ENCODE peak calls at places on chromosome 14, in nine cellular contexts. One of them, this sample, is unnamed.

GRCh38 chr14:58133739-58134138 is 18.3 kb downstream of the ARMH4 start:
- DNase-seq in stomach: no peak
- DNase-seq in posterior vena cava: no peak
- DNase-seq in fibroblast of mammary gland: peak
- DNase-seq in iris pigment epithelial cell: peak
- DNase-seq in HuH-7.5: no peak
- DNase-seq in lower lobe of right lung: no peak
- DNase-seq in glomerular endothelial cell: no peak
- DNase-seq in AML-193: no peak
- DNase-seq in this sample: no peak

GRCh38 chr14:21088687-21089086 is 9.8 kb downstream of the ZNF219 start:
- DNase-seq in glomerular endothelial cell: no peak
- DNase-seq in lower lobe of right lung: no peak
- DNase-seq in posterior vena cava: no peak
- DNase-seq in AML-193: no peak
- DNase-seq in HuH-7.5: no peak
- DNase-seq in stomach: no peak
- DNase-seq in iris pigment epithelial cell: no peak
- DNase-seq in fibroblast of mammary gland: no peak
- DNase-seq in this sample: no peak

GRCh38 chr14:68664225-68664681 is 128.6 kb downstream of the ZFP36L1 start:
- DNase-seq in iris pigment epithelial cell: no peak
- DNase-seq in HuH-7.5: no peak
- DNase-seq in fibroblast of mammary gland: peak
- DNase-seq in stomach: no peak
- DNase-seq in posterior vena cava: no peak
- DNase-seq in glomerular endothelial cell: no peak
- DNase-seq in lower lobe of right lung: no peak
- DNase-seq in AML-193: no peak
- DNase-seq in this sample: no peak

GRCh38 chr14:88225721-88226120 is 97.3 kb downstream of the KCNK10 start:
- DNase-seq in stomach: no peak
- DNase-seq in AML-193: no peak
- DNase-seq in lower lobe of right lung: no peak
- DNase-seq in iris pigment epithelial cell: no peak
- DNase-seq in HuH-7.5: no peak
- DNase-seq in glomerular endothelial cell: no peak
- DNase-seq in fibroblast of mammary gland: no peak
- DNase-seq in posterior vena cava: no peak
- DNase-seq in this sample: no peak

GRCh38 chr14:55075628-55076027 is 24.2 kb downstream of the MAPK1IP1L start:
- DNase-seq in AML-193: no peak
- DNase-seq in lower lobe of right lung: no peak
- DNase-seq in posterior vena cava: no peak
- DNase-seq in glomerular endothelial cell: no peak
- DNase-seq in HuH-7.5: no peak
- DNase-seq in fibroblast of mammary gland: peak
- DNase-seq in iris pigment epithelial cell: peak
- DNase-seq in stomach: no peak
- DNase-seq in this sample: no peak

GRCh38 chr14:93375673-93376156 is 28.7 kb downstream of the COX8C start:
- DNase-seq in stomach: no peak
- DNase-seq in lower lobe of right lung: no peak
- DNase-seq in fibroblast of mammary gland: no peak
- DNase-seq in HuH-7.5: no peak
- DNase-seq in AML-193: no peak
- DNase-seq in posterior vena cava: no peak
- DNase-seq in glomerular endothelial cell: no peak
- DNase-seq in iris pigment epithelial cell: no peak
- DNase-seq in this sample: no peak

GRCh38 chr14:74917646-74918081 is 5.4 kb downstream of the RPS6KL1 start:
- DNase-seq in fibroblast of mammary gland: peak
- DNase-seq in posterior vena cava: peak
- DNase-seq in glomerular endothelial cell: no peak
- DNase-seq in stomach: no peak
- DNase-seq in lower lobe of right lung: no peak
- DNase-seq in iris pigment epithelial cell: peak
- DNase-seq in HuH-7.5: no peak
- DNase-seq in AML-193: no peak
- DNase-seq in this sample: no peak

GRCh38 chr14:102212845-102213244 is 73.1 kb downstream of the WDR20 start:
- DNase-seq in AML-193: no peak
- DNase-seq in lower lobe of right lung: no peak
- DNase-seq in posterior vena cava: peak
- DNase-seq in glomerular endothelial cell: no peak
- DNase-seq in stomach: no peak
- DNase-seq in iris pigment epithelial cell: no peak
- DNase-seq in fibroblast of mammary gland: no peak
- DNase-seq in HuH-7.5: no peak
- DNase-seq in this sample: no peak

GRCh38 chr14:102870994-102871831 is 51.2 kb upstream of the AMN start:
- DNase-seq in HuH-7.5: no peak
- DNase-seq in AML-193: no peak
- DNase-seq in lower lobe of right lung: no peak
- DNase-seq in posterior vena cava: no peak
- DNase-seq in iris pigment epithelial cell: no peak
- DNase-seq in glomerular endothelial cell: no peak
- DNase-seq in fibroblast of mammary gland: no peak
- DNase-seq in stomach: no peak
- DNase-seq in this sample: no peak

GRCh38 chr14:66473223-66473622 is 12.9 kb upstream of the CCDC196 start:
- DNase-seq in AML-193: no peak
- DNase-seq in posterior vena cava: no peak
- DNase-seq in lower lobe of right lung: no peak
- DNase-seq in glomerular endothelial cell: no peak
- DNase-seq in iris pigment epithelial cell: no peak
- DNase-seq in fibroblast of mammary gland: no peak
- DNase-seq in stomach: no peak
- DNase-seq in HuH-7.5: no peak
- DNase-seq in this sample: no peak

GRCh38 chr14:28754209-28754985 is 12.2 kb upstream of the FOXG1 start:
- DNase-seq in iris pigment epithelial cell: peak
- DNase-seq in HuH-7.5: no peak
- DNase-seq in fibroblast of mammary gland: peak
- DNase-seq in posterior vena cava: no peak
- DNase-seq in AML-193: no peak
- DNase-seq in stomach: no peak
- DNase-seq in glomerular endothelial cell: no peak
- DNase-seq in lower lobe of right lung: no peak
- DNase-seq in this sample: peak

GRCh38 chr14:80323266-80323665 is 112.0 kb upstream of the DIO2 start:
- DNase-seq in posterior vena cava: no peak
- DNase-seq in fibroblast of mammary gland: no peak
- DNase-seq in AML-193: no peak
- DNase-seq in stomach: no peak
- DNase-seq in lower lobe of right lung: no peak
- DNase-seq in glomerular endothelial cell: no peak
- DNase-seq in HuH-7.5: no peak
- DNase-seq in iris pigment epithelial cell: no peak
- DNase-seq in this sample: no peak

GRCh38 chr14:64983439-64984310 is 3.0 kb upstream of the FNTB start:
- DNase-seq in iris pigment epithelial cell: peak
- DNase-seq in HuH-7.5: peak
- DNase-seq in lower lobe of right lung: no peak
- DNase-seq in glomerular endothelial cell: peak
- DNase-seq in posterior vena cava: no peak
- DNase-seq in AML-193: peak
- DNase-seq in stomach: peak
- DNase-seq in fibroblast of mammary gland: peak
- DNase-seq in this sample: peak

GRCh38 chr14:34064349-34064748 is 113.5 kb upstream of the EGLN3 start:
- DNase-seq in stomach: peak
- DNase-seq in fibroblast of mammary gland: peak
- DNase-seq in glomerular endothelial cell: no peak
- DNase-seq in lower lobe of right lung: no peak
- DNase-seq in iris pigment epithelial cell: no peak
- DNase-seq in AML-193: no peak
- DNase-seq in posterior vena cava: peak
- DNase-seq in HuH-7.5: no peak
- DNase-seq in this sample: no peak

GRCh38 chr14:89849931-89850330 is 104.6 kb downstream of the EFCAB11 start:
- DNase-seq in posterior vena cava: no peak
- DNase-seq in stomach: no peak
- DNase-seq in AML-193: no peak
- DNase-seq in lower lobe of right lung: no peak
- DNase-seq in glomerular endothelial cell: no peak
- DNase-seq in fibroblast of mammary gland: peak
- DNase-seq in iris pigment epithelial cell: peak
- DNase-seq in HuH-7.5: no peak
- DNase-seq in this sample: no peak

GRCh38 chr14:49977126-49977841 is 84.4 kb downstream of the ARF6 start:
- DNase-seq in posterior vena cava: no peak
- DNase-seq in iris pigment epithelial cell: no peak
- DNase-seq in AML-193: peak
- DNase-seq in HuH-7.5: no peak
- DNase-seq in lower lobe of right lung: no peak
- DNase-seq in stomach: no peak
- DNase-seq in glomerular endothelial cell: no peak
- DNase-seq in fibroblast of mammary gland: no peak
- DNase-seq in this sample: no peak

GRCh38 chr14:99159341-99160340 is 112.4 kb downstream of the BCL11B start:
- DNase-seq in HuH-7.5: no peak
- DNase-seq in stomach: peak
- DNase-seq in fibroblast of mammary gland: no peak
- DNase-seq in posterior vena cava: no peak
- DNase-seq in glomerular endothelial cell: no peak
- DNase-seq in AML-193: no peak
- DNase-seq in lower lobe of right lung: no peak
- DNase-seq in iris pigment epithelial cell: no peak
- DNase-seq in this sample: no peak

GRCh38 chr14:90698379-90698869 is 117.8 kb downstream of the TTC7B start:
- DNase-seq in AML-193: no peak
- DNase-seq in stomach: no peak
- DNase-seq in glomerular endothelial cell: no peak
- DNase-seq in iris pigment epithelial cell: peak
- DNase-seq in posterior vena cava: no peak
- DNase-seq in fibroblast of mammary gland: peak
- DNase-seq in lower lobe of right lung: no peak
- DNase-seq in HuH-7.5: no peak
- DNase-seq in this sample: no peak

GRCh38 chr14:81105378-81105777 is 115.4 kb downstream of the GTF2A1 start:
- DNase-seq in HuH-7.5: no peak
- DNase-seq in posterior vena cava: no peak
- DNase-seq in lower lobe of right lung: no peak
- DNase-seq in fibroblast of mammary gland: no peak
- DNase-seq in glomerular endothelial cell: no peak
- DNase-seq in stomach: no peak
- DNase-seq in AML-193: no peak
- DNase-seq in iris pigment epithelial cell: no peak
- DNase-seq in this sample: no peak

GRCh38 chr14:102316048-102316745 is 3.3 kb upstream of the ZNF839 start:
- DNase-seq in posterior vena cava: peak
- DNase-seq in lower lobe of right lung: no peak
- DNase-seq in glomerular endothelial cell: no peak
- DNase-seq in stomach: no peak
- DNase-seq in iris pigment epithelial cell: peak
- DNase-seq in HuH-7.5: no peak
- DNase-seq in fibroblast of mammary gland: peak
- DNase-seq in AML-193: peak
- DNase-seq in this sample: no peak

GRCh38 chr14:99627510-99628381 is 17.2 kb upstream of the HHIPL1 start:
- DNase-seq in posterior vena cava: no peak
- DNase-seq in iris pigment epithelial cell: no peak
- DNase-seq in glomerular endothelial cell: no peak
- DNase-seq in HuH-7.5: no peak
- DNase-seq in AML-193: no peak
- DNase-seq in lower lobe of right lung: no peak
- DNase-seq in fibroblast of mammary gland: no peak
- DNase-seq in stomach: no peak
- DNase-seq in this sample: no peak

GRCh38 chr14:61489527-61489926 is 168.1 kb downstream of the PRKCH start:
- DNase-seq in posterior vena cava: no peak
- DNase-seq in HuH-7.5: no peak
- DNase-seq in glomerular endothelial cell: no peak
- DNase-seq in AML-193: no peak
- DNase-seq in lower lobe of right lung: no peak
- DNase-seq in stomach: no peak
- DNase-seq in fibroblast of mammary gland: no peak
- DNase-seq in iris pigment epithelial cell: no peak
- DNase-seq in this sample: no peak

GRCh38 chr14:32200368-32201195 is 1.3 kb upstream of the RNU6-7 start:
- DNase-seq in stomach: no peak
- DNase-seq in posterior vena cava: no peak
- DNase-seq in fibroblast of mammary gland: no peak
- DNase-seq in AML-193: no peak
- DNase-seq in glomerular endothelial cell: no peak
- DNase-seq in HuH-7.5: no peak
- DNase-seq in iris pigment epithelial cell: no peak
- DNase-seq in lower lobe of right lung: no peak
- DNase-seq in this sample: no peak

GRCh38 chr14:100657780-100658513 is 68.7 kb upstream of the DLK1 start:
- DNase-seq in iris pigment epithelial cell: no peak
- DNase-seq in fibroblast of mammary gland: no peak
- DNase-seq in posterior vena cava: no peak
- DNase-seq in stomach: no peak
- DNase-seq in lower lobe of right lung: no peak
- DNase-seq in AML-193: no peak
- DNase-seq in glomerular endothelial cell: no peak
- DNase-seq in HuH-7.5: no peak
- DNase-seq in this sample: no peak

GRCh38 chr14:65849096-65849495 is 436.6 kb downstream of the FUT8 start:
- DNase-seq in lower lobe of right lung: no peak
- DNase-seq in stomach: no peak
- DNase-seq in iris pigment epithelial cell: no peak
- DNase-seq in HuH-7.5: no peak
- DNase-seq in AML-193: no peak
- DNase-seq in posterior vena cava: no peak
- DNase-seq in glomerular endothelial cell: no peak
- DNase-seq in fibroblast of mammary gland: no peak
- DNase-seq in this sample: no peak

GRCh38 chr14:43729149-43729548 is 777.9 kb downstream of the FSCB start:
- DNase-seq in posterior vena cava: no peak
- DNase-seq in fibroblast of mammary gland: no peak
- DNase-seq in glomerular endothelial cell: no peak
- DNase-seq in iris pigment epithelial cell: no peak
- DNase-seq in AML-193: peak
- DNase-seq in HuH-7.5: no peak
- DNase-seq in stomach: no peak
- DNase-seq in lower lobe of right lung: no peak
- DNase-seq in this sample: no peak

GRCh38 chr14:81946808-81947798 is 413.4 kb upstream of the SEL1L start:
- DNase-seq in posterior vena cava: no peak
- DNase-seq in AML-193: no peak
- DNase-seq in glomerular endothelial cell: no peak
- DNase-seq in HuH-7.5: no peak
- DNase-seq in iris pigment epithelial cell: no peak
- DNase-seq in fibroblast of mammary gland: no peak
- DNase-seq in lower lobe of right lung: no peak
- DNase-seq in stomach: no peak
- DNase-seq in this sample: no peak

GRCh38 chr14:98954347-98955000 is 317.5 kb downstream of the BCL11B start:
- DNase-seq in glomerular endothelial cell: no peak
- DNase-seq in fibroblast of mammary gland: peak
- DNase-seq in lower lobe of right lung: no peak
- DNase-seq in AML-193: no peak
- DNase-seq in iris pigment epithelial cell: no peak
- DNase-seq in HuH-7.5: no peak
- DNase-seq in stomach: no peak
- DNase-seq in posterior vena cava: no peak
- DNase-seq in this sample: no peak

GRCh38 chr14:104695660-104696000 is 6.2 kb downstream of the INF2 start:
- DNase-seq in AML-193: no peak
- DNase-seq in lower lobe of right lung: no peak
- DNase-seq in iris pigment epithelial cell: no peak
- DNase-seq in stomach: no peak
- DNase-seq in HuH-7.5: no peak
- DNase-seq in posterior vena cava: no peak
- DNase-seq in fibroblast of mammary gland: no peak
- DNase-seq in glomerular endothelial cell: no peak
- DNase-seq in this sample: no peak

GRCh38 chr14:105168496-105168978 is at the start of gene JAG2:
- DNase-seq in glomerular endothelial cell: no peak
- DNase-seq in AML-193: no peak
- DNase-seq in HuH-7.5: peak
- DNase-seq in iris pigment epithelial cell: peak
- DNase-seq in stomach: peak
- DNase-seq in posterior vena cava: no peak
- DNase-seq in fibroblast of mammary gland: no peak
- DNase-seq in lower lobe of right lung: peak
- DNase-seq in this sample: peak

This sample was measured in HEK293T.